ENCODE peak calls at places on chromosomes 12 and 14, in ten cellular contexts. One of them, this sample, is unnamed.

GRCh38 chr14:66228267-66228970 is 257.8 kb upstream of the CCDC196 start:
- DNase-seq in brain microvascular endothelial cell: peak; percentile 25
- DNase-seq in endodermal cell: no peak
- DNase-seq in uterus: no peak
- DNase-seq in left lung: no peak
- DNase-seq in ascending aorta: no peak
- DNase-seq in body of pancreas: no peak
- DNase-seq in gastrocnemius medialis: no peak
- DNase-seq in right atrium auricular region: no peak
- DNase-seq in GM23338: no peak
- DNase-seq in this sample: no peak

GRCh38 chr14:92487513-92488133 is 26.0 kb upstream of the RIN3 start:
- DNase-seq in brain microvascular endothelial cell: no peak
- DNase-seq in endodermal cell: peak; percentile 60
- DNase-seq in uterus: no peak
- DNase-seq in left lung: no peak
- DNase-seq in ascending aorta: no peak
- DNase-seq in body of pancreas: no peak
- DNase-seq in gastrocnemius medialis: no peak
- DNase-seq in right atrium auricular region: peak; percentile 52
- DNase-seq in GM23338: peak; percentile 22
- DNase-seq in this sample: no peak

GRCh38 chr12:10147714-10148403 is 17.9 kb upstream of the CLEC7A start:
- DNase-seq in brain microvascular endothelial cell: no peak
- DNase-seq in endodermal cell: no peak
- DNase-seq in uterus: no peak
- DNase-seq in left lung: no peak
- DNase-seq in ascending aorta: no peak
- DNase-seq in body of pancreas: no peak
- DNase-seq in gastrocnemius medialis: no peak
- DNase-seq in right atrium auricular region: no peak
- DNase-seq in GM23338: no peak
- DNase-seq in this sample: no peak

GRCh38 chr12:52197371-52198231 is 5.8 kb upstream of the KRT80 start:
- DNase-seq in brain microvascular endothelial cell: no peak
- DNase-seq in endodermal cell: no peak
- DNase-seq in uterus: no peak
- DNase-seq in left lung: peak; percentile 77
- DNase-seq in ascending aorta: peak; percentile 73
- DNase-seq in body of pancreas: peak; percentile 78
- DNase-seq in gastrocnemius medialis: peak; percentile 43
- DNase-seq in right atrium auricular region: peak; percentile 73
- DNase-seq in GM23338: no peak
- DNase-seq in this sample: peak; percentile 30

GRCh38 chr12:97575792-97576191 is 113.2 kb downstream of the RMST start:
- DNase-seq in brain microvascular endothelial cell: no peak
- DNase-seq in endodermal cell: no peak
- DNase-seq in uterus: no peak
- DNase-seq in left lung: no peak
- DNase-seq in ascending aorta: no peak
- DNase-seq in body of pancreas: no peak
- DNase-seq in gastrocnemius medialis: no peak
- DNase-seq in right atrium auricular region: no peak
- DNase-seq in GM23338: no peak
- DNase-seq in this sample: no peak

GRCh38 chr14:79878785-79879184 is 332.5 kb downstream of the DIO2 start:
- DNase-seq in brain microvascular endothelial cell: no peak
- DNase-seq in endodermal cell: no peak
- DNase-seq in uterus: no peak
- DNase-seq in left lung: no peak
- DNase-seq in ascending aorta: no peak
- DNase-seq in body of pancreas: no peak
- DNase-seq in gastrocnemius medialis: no peak
- DNase-seq in right atrium auricular region: no peak
- DNase-seq in GM23338: no peak
- DNase-seq in this sample: no peak

GRCh38 chr12:110120878-110121277 is 3.3 kb upstream of the IFT81 start:
- DNase-seq in brain microvascular endothelial cell: no peak
- DNase-seq in endodermal cell: no peak
- DNase-seq in uterus: no peak
- DNase-seq in left lung: no peak
- DNase-seq in ascending aorta: peak; percentile 50
- DNase-seq in body of pancreas: no peak
- DNase-seq in gastrocnemius medialis: no peak
- DNase-seq in right atrium auricular region: no peak
- DNase-seq in GM23338: no peak
- DNase-seq in this sample: no peak

GRCh38 chr12:101097829-101098580 is 112.0 kb downstream of the SLC5A8 start:
- DNase-seq in brain microvascular endothelial cell: no peak
- DNase-seq in endodermal cell: no peak
- DNase-seq in uterus: no peak
- DNase-seq in left lung: no peak
- DNase-seq in ascending aorta: no peak
- DNase-seq in body of pancreas: no peak
- DNase-seq in gastrocnemius medialis: no peak
- DNase-seq in right atrium auricular region: no peak
- DNase-seq in GM23338: no peak
- DNase-seq in this sample: no peak

GRCh38 chr12:9669534-9669933 is at the start of gene CLEC2D:
- DNase-seq in brain microvascular endothelial cell: no peak
- DNase-seq in endodermal cell: no peak
- DNase-seq in uterus: no peak
- DNase-seq in left lung: no peak
- DNase-seq in ascending aorta: no peak
- DNase-seq in body of pancreas: no peak
- DNase-seq in gastrocnemius medialis: no peak
- DNase-seq in right atrium auricular region: no peak
- DNase-seq in GM23338: no peak
- DNase-seq in this sample: no peak

GRCh38 chr12:86158956-86159355 is 97.2 kb downstream of the MGAT4C start:
- DNase-seq in brain microvascular endothelial cell: peak; percentile 47
- DNase-seq in endodermal cell: no peak
- DNase-seq in uterus: no peak
- DNase-seq in left lung: no peak
- DNase-seq in ascending aorta: no peak
- DNase-seq in body of pancreas: no peak
- DNase-seq in gastrocnemius medialis: no peak
- DNase-seq in right atrium auricular region: no peak
- DNase-seq in GM23338: no peak
- DNase-seq in this sample: no peak

GRCh38 chr12:51183816-51184215 is 10.9 kb upstream of the TFCP2 start:
- DNase-seq in brain microvascular endothelial cell: peak; percentile 22
- DNase-seq in endodermal cell: no peak
- DNase-seq in uterus: no peak
- DNase-seq in left lung: no peak
- DNase-seq in ascending aorta: no peak
- DNase-seq in body of pancreas: peak; percentile 79
- DNase-seq in gastrocnemius medialis: peak; percentile 56
- DNase-seq in right atrium auricular region: no peak
- DNase-seq in GM23338: peak; percentile 20
- DNase-seq in this sample: no peak

GRCh38 chr14:79856357-79856756 is 354.9 kb downstream of the DIO2 start:
- DNase-seq in brain microvascular endothelial cell: peak; percentile 65
- DNase-seq in endodermal cell: no peak
- DNase-seq in uterus: no peak
- DNase-seq in left lung: no peak
- DNase-seq in ascending aorta: no peak
- DNase-seq in body of pancreas: no peak
- DNase-seq in gastrocnemius medialis: no peak
- DNase-seq in right atrium auricular region: no peak
- DNase-seq in GM23338: no peak
- DNase-seq in this sample: no peak

GRCh38 chr14:103284574-103285467 is 49.2 kb upstream of the EIF5 start:
- DNase-seq in brain microvascular endothelial cell: peak; percentile 6
- DNase-seq in endodermal cell: peak; percentile 64
- DNase-seq in uterus: no peak
- DNase-seq in left lung: no peak
- DNase-seq in ascending aorta: no peak
- DNase-seq in body of pancreas: no peak
- DNase-seq in gastrocnemius medialis: no peak
- DNase-seq in right atrium auricular region: peak; percentile 5
- DNase-seq in GM23338: peak; percentile 54
- DNase-seq in this sample: no peak

GRCh38 chr14:22900088-22900799 is 17.2 kb downstream of the REM2 start:
- DNase-seq in brain microvascular endothelial cell: peak; percentile 74
- DNase-seq in endodermal cell: peak; percentile 90
- DNase-seq in uterus: peak; percentile 56
- DNase-seq in left lung: no peak
- DNase-seq in ascending aorta: no peak
- DNase-seq in body of pancreas: no peak
- DNase-seq in gastrocnemius medialis: no peak
- DNase-seq in right atrium auricular region: no peak
- DNase-seq in GM23338: peak; percentile 90
- DNase-seq in this sample: no peak

GRCh38 chr14:54743382-54743781 is 159.2 kb downstream of the GCH1 start:
- DNase-seq in brain microvascular endothelial cell: no peak
- DNase-seq in endodermal cell: no peak
- DNase-seq in uterus: no peak
- DNase-seq in left lung: no peak
- DNase-seq in ascending aorta: no peak
- DNase-seq in body of pancreas: no peak
- DNase-seq in gastrocnemius medialis: no peak
- DNase-seq in right atrium auricular region: peak; percentile 50
- DNase-seq in GM23338: no peak
- DNase-seq in this sample: no peak

GRCh38 chr12:120734210-120734609 is 8.6 kb downstream of the ACADS start:
- DNase-seq in brain microvascular endothelial cell: no peak
- DNase-seq in endodermal cell: no peak
- DNase-seq in uterus: no peak
- DNase-seq in left lung: no peak
- DNase-seq in ascending aorta: no peak
- DNase-seq in body of pancreas: no peak
- DNase-seq in gastrocnemius medialis: no peak
- DNase-seq in right atrium auricular region: no peak
- DNase-seq in GM23338: no peak
- DNase-seq in this sample: no peak

GRCh38 chr14:105473033-105473676 is 1.5 kb upstream of the CRIP2 start:
- DNase-seq in brain microvascular endothelial cell: no peak
- DNase-seq in endodermal cell: no peak
- DNase-seq in uterus: no peak
- DNase-seq in left lung: no peak
- DNase-seq in ascending aorta: no peak
- DNase-seq in body of pancreas: no peak
- DNase-seq in gastrocnemius medialis: no peak
- DNase-seq in right atrium auricular region: no peak
- DNase-seq in GM23338: no peak
- DNase-seq in this sample: no peak
- H3K27ac ChIP-seq in brain microvascular endothelial cell: no peak overlapping the region
- H3K27ac ChIP-seq in endodermal cell: peak overlapping the region; percentile 97
- H3K27ac ChIP-seq in uterus: peak overlapping the region; percentile 79
- H3K27ac ChIP-seq in left lung: peak overlapping the region; percentile 84
- H3K27ac ChIP-seq in ascending aorta: peak overlapping the region; percentile 96
- H3K27ac ChIP-seq in body of pancreas: peak overlapping the region; percentile 34
- H3K27ac ChIP-seq in gastrocnemius medialis: peak overlapping the region; percentile 61
- H3K27ac ChIP-seq in right atrium auricular region: peak overlapping the region; percentile 93
- H3K27ac ChIP-seq in GM23338: no peak overlapping the region
- H3K27ac ChIP-seq in this sample: peak overlapping the region; percentile 51

DNA sequence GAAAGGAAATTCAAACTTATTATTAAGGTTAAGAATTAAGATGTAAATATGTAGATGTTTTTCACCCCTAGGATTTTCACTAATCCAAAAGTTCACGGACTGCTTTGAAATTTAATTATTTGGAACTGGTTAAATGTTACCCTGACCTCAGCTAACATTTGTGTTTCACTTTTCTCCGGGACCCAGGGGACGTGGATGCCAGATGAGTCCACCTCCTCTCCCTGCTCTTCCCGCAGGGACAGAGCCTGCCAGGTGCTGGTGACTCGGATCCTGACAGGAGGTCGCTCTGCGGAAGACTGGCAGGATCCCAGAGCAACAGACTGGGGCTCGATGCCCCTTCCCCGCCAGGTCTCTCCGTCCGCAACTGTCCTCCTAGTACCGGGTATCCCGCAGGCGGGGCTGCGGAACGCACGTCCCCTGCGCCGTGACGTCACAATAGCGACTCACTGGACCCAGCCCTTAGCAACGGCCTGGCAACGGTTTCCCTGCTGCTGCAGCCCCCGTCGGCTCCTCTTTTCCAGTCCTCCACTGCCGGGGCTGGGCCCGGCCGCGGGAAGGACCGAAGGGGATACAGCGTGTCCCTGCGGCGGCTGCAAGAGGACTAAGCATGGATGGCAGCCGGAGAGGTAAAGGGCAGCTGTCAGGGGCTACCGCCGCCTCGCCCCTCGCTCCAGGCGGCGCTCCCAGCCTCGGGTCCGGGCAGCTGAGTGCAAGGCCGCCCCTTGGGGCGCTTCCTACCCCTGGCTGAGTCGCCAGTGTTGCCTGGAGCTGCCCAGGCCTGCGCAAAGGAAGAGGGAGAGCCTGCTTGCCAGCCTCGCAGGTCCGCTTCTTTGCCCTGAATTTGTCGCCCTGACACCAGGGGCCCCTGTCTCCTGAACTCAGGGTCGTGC is at the start of gene SPATA7:
- DNase-seq in brain microvascular endothelial cell: peak; percentile 90
- DNase-seq in endodermal cell: peak; percentile 97
- DNase-seq in uterus: peak; percentile 92
- DNase-seq in left lung: peak; percentile 99
- DNase-seq in ascending aorta: peak; percentile 95
- DNase-seq in body of pancreas: peak; percentile 93
- DNase-seq in gastrocnemius medialis: peak; percentile 80
- DNase-seq in right atrium auricular region: peak; percentile 95
- DNase-seq in GM23338: peak; percentile 99
- DNase-seq in this sample: peak; percentile 83
- H3K27ac ChIP-seq in brain microvascular endothelial cell: peak within 1 kb of the TSS; percentile 60
- H3K27ac ChIP-seq in endodermal cell: peak within 1 kb of the TSS; percentile 93
- H3K27ac ChIP-seq in uterus: peak within 1 kb of the TSS; percentile 85
- H3K27ac ChIP-seq in left lung: peak within 1 kb of the TSS; percentile 80
- H3K27ac ChIP-seq in ascending aorta: peak within 1 kb of the TSS; percentile 82
- H3K27ac ChIP-seq in body of pancreas: peak within 1 kb of the TSS; percentile 72
- H3K27ac ChIP-seq in gastrocnemius medialis: peak within 1 kb of the TSS; percentile 80
- H3K27ac ChIP-seq in right atrium auricular region: peak within 1 kb of the TSS; percentile 86
- H3K27ac ChIP-seq in GM23338: peak within 1 kb of the TSS; percentile 40
- H3K27ac ChIP-seq in this sample: peak within 1 kb of the TSS; percentile 91

GRCh38 chr12:53860426-53861223 is 78.0 kb upstream of the HOXC13 start:
- DNase-seq in brain microvascular endothelial cell: no peak
- DNase-seq in endodermal cell: no peak
- DNase-seq in uterus: no peak
- DNase-seq in left lung: no peak
- DNase-seq in ascending aorta: no peak
- DNase-seq in body of pancreas: no peak
- DNase-seq in gastrocnemius medialis: no peak
- DNase-seq in right atrium auricular region: no peak
- DNase-seq in GM23338: no peak
- DNase-seq in this sample: no peak
- H3K27ac ChIP-seq in brain microvascular endothelial cell: no peak overlapping the region
- H3K27ac ChIP-seq in endodermal cell: no peak overlapping the region
- H3K27ac ChIP-seq in uterus: no peak overlapping the region
- H3K27ac ChIP-seq in left lung: no peak overlapping the region
- H3K27ac ChIP-seq in ascending aorta: no peak overlapping the region
- H3K27ac ChIP-seq in body of pancreas: no peak overlapping the region
- H3K27ac ChIP-seq in gastrocnemius medialis: no peak overlapping the region
- H3K27ac ChIP-seq in right atrium auricular region: no peak overlapping the region
- H3K27ac ChIP-seq in GM23338: no peak overlapping the region
- H3K27ac ChIP-seq in this sample: no peak overlapping the region

DNA sequence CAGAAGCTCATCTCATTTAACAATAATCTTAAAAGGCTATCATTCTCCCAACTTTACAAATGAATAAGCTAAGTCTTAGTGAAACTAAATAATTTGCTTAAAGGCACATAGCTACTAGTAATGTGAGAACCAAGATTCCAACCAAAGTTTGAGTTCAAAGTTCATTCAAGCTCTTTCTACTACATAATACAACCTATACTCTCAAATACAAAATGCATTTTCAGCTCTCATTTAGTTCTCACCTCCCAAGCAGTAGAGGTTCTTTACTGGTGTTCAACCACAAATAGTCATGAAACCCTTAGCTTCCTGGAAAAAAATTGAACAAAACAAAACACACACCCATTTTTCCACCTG is 43.5 kb downstream of the DDHD1 start:
- DNase-seq in brain microvascular endothelial cell: no peak
- DNase-seq in endodermal cell: no peak
- DNase-seq in uterus: no peak
- DNase-seq in left lung: no peak
- DNase-seq in ascending aorta: no peak
- DNase-seq in body of pancreas: no peak
- DNase-seq in gastrocnemius medialis: no peak
- DNase-seq in right atrium auricular region: no peak
- DNase-seq in GM23338: no peak
- DNase-seq in this sample: no peak
- H3K27ac ChIP-seq in brain microvascular endothelial cell: no peak overlapping the region
- H3K27ac ChIP-seq in endodermal cell: no peak overlapping the region
- H3K27ac ChIP-seq in uterus: no peak overlapping the region
- H3K27ac ChIP-seq in left lung: no peak overlapping the region
- H3K27ac ChIP-seq in ascending aorta: no peak overlapping the region
- H3K27ac ChIP-seq in body of pancreas: no peak overlapping the region
- H3K27ac ChIP-seq in gastrocnemius medialis: no peak overlapping the region
- H3K27ac ChIP-seq in right atrium auricular region: no peak overlapping the region
- H3K27ac ChIP-seq in GM23338: no peak overlapping the region
- H3K27ac ChIP-seq in this sample: no peak overlapping the region